ENCODE peak calls at places on chromosomes 1 and 21, in eight cellular contexts. One of them, this sample, is unnamed.

GRCh38 chr1:118963456-118964430 is 24.4 kb downstream of the TBX15 start:
- DNase-seq in colonic mucosa: no peak
- DNase-seq in amygdala: no peak
- DNase-seq in A549: no peak
- DNase-seq in fibroblast of lung: peak; percentile 30
- DNase-seq in T follicular helper cell: no peak
- DNase-seq in PC-3: peak; percentile 35
- DNase-seq in naive thymus-derived CD8-positive, alpha-beta T cell: no peak
- DNase-seq in this sample: no peak

GRCh38 chr1:168635129-168635528 is 58.7 kb downstream of the XCL1 start:
- DNase-seq in colonic mucosa: no peak
- DNase-seq in amygdala: no peak
- DNase-seq in A549: no peak
- DNase-seq in fibroblast of lung: no peak
- DNase-seq in T follicular helper cell: no peak
- DNase-seq in PC-3: peak; percentile 28
- DNase-seq in naive thymus-derived CD8-positive, alpha-beta T cell: no peak
- DNase-seq in this sample: no peak

GRCh38 chr1:232422901-232423300 is 207.0 kb downstream of the SIPA1L2 start:
- DNase-seq in colonic mucosa: no peak
- DNase-seq in amygdala: no peak
- DNase-seq in A549: no peak
- DNase-seq in fibroblast of lung: no peak
- DNase-seq in T follicular helper cell: no peak
- DNase-seq in PC-3: peak; percentile 76
- DNase-seq in naive thymus-derived CD8-positive, alpha-beta T cell: no peak
- DNase-seq in this sample: no peak

GRCh38 chr1:26356106-26356505 is 2.2 kb upstream of the CRYBG2 start:
- DNase-seq in colonic mucosa: no peak
- DNase-seq in amygdala: no peak
- DNase-seq in A549: no peak
- DNase-seq in fibroblast of lung: no peak
- DNase-seq in T follicular helper cell: no peak
- DNase-seq in PC-3: no peak
- DNase-seq in naive thymus-derived CD8-positive, alpha-beta T cell: no peak
- DNase-seq in this sample: no peak

GRCh38 chr1:30248774-30249173 is 474.6 kb downstream of the MATN1 start:
- DNase-seq in colonic mucosa: no peak
- DNase-seq in amygdala: no peak
- DNase-seq in A549: no peak
- DNase-seq in fibroblast of lung: no peak
- DNase-seq in T follicular helper cell: no peak
- DNase-seq in PC-3: no peak
- DNase-seq in naive thymus-derived CD8-positive, alpha-beta T cell: no peak
- DNase-seq in this sample: no peak

GRCh38 chr1:22329171-22329540 is 122.5 kb upstream of the ZBTB40 start:
- DNase-seq in colonic mucosa: no peak
- DNase-seq in amygdala: no peak
- DNase-seq in A549: no peak
- DNase-seq in fibroblast of lung: no peak
- DNase-seq in T follicular helper cell: no peak
- DNase-seq in PC-3: no peak
- DNase-seq in naive thymus-derived CD8-positive, alpha-beta T cell: no peak
- DNase-seq in this sample: no peak

GRCh38 chr1:3237994-3238704 is 169.1 kb downstream of the PRDM16 start:
- DNase-seq in colonic mucosa: no peak
- DNase-seq in amygdala: no peak
- DNase-seq in A549: no peak
- DNase-seq in fibroblast of lung: no peak
- DNase-seq in T follicular helper cell: no peak
- DNase-seq in PC-3: no peak
- DNase-seq in naive thymus-derived CD8-positive, alpha-beta T cell: no peak
- DNase-seq in this sample: no peak

GRCh38 chr1:156854634-156855033 is 4.3 kb downstream of the INSRR start:
- DNase-seq in colonic mucosa: no peak
- DNase-seq in amygdala: no peak
- DNase-seq in A549: no peak
- DNase-seq in fibroblast of lung: no peak
- DNase-seq in T follicular helper cell: no peak
- DNase-seq in PC-3: no peak
- DNase-seq in naive thymus-derived CD8-positive, alpha-beta T cell: no peak
- DNase-seq in this sample: no peak

GRCh38 chr1:27509127-27510080 is 19.4 kb upstream of the WASF2 start:
- DNase-seq in colonic mucosa: peak; percentile 80
- DNase-seq in amygdala: no peak
- DNase-seq in A549: no peak
- DNase-seq in fibroblast of lung: no peak
- DNase-seq in T follicular helper cell: no peak
- DNase-seq in PC-3: no peak
- DNase-seq in naive thymus-derived CD8-positive, alpha-beta T cell: no peak
- DNase-seq in this sample: no peak

GRCh38 chr1:8910331-8910730 is 31.8 kb upstream of the ENO1 start:
- DNase-seq in colonic mucosa: no peak
- DNase-seq in amygdala: no peak
- DNase-seq in A549: no peak
- DNase-seq in fibroblast of lung: no peak
- DNase-seq in T follicular helper cell: no peak
- DNase-seq in PC-3: no peak
- DNase-seq in naive thymus-derived CD8-positive, alpha-beta T cell: no peak
- DNase-seq in this sample: no peak

GRCh38 chr1:187203257-187203656 is 374.5 kb downstream of the PLA2G4A start:
- DNase-seq in colonic mucosa: no peak
- DNase-seq in amygdala: no peak
- DNase-seq in A549: peak; percentile 3
- DNase-seq in fibroblast of lung: peak; percentile 75
- DNase-seq in T follicular helper cell: no peak
- DNase-seq in PC-3: peak; percentile 73
- DNase-seq in naive thymus-derived CD8-positive, alpha-beta T cell: no peak
- DNase-seq in this sample: no peak

GRCh38 chr1:232226197-232226681 is 403.7 kb downstream of the SIPA1L2 start:
- DNase-seq in colonic mucosa: no peak
- DNase-seq in amygdala: no peak
- DNase-seq in A549: no peak
- DNase-seq in fibroblast of lung: peak; percentile 81
- DNase-seq in T follicular helper cell: no peak
- DNase-seq in PC-3: peak; percentile 97
- DNase-seq in naive thymus-derived CD8-positive, alpha-beta T cell: no peak
- DNase-seq in this sample: no peak

GRCh38 chr1:230639714-230640209 is 2.5 kb upstream of the COG2 start:
- DNase-seq in colonic mucosa: no peak
- DNase-seq in amygdala: no peak
- DNase-seq in A549: no peak
- DNase-seq in fibroblast of lung: no peak
- DNase-seq in T follicular helper cell: no peak
- DNase-seq in PC-3: no peak
- DNase-seq in naive thymus-derived CD8-positive, alpha-beta T cell: no peak
- DNase-seq in this sample: no peak

GRCh38 chr1:233022246-233022645 is 71.8 kb downstream of the NTPCR start:
- DNase-seq in colonic mucosa: no peak
- DNase-seq in amygdala: no peak
- DNase-seq in A549: no peak
- DNase-seq in fibroblast of lung: no peak
- DNase-seq in T follicular helper cell: no peak
- DNase-seq in PC-3: no peak
- DNase-seq in naive thymus-derived CD8-positive, alpha-beta T cell: no peak
- DNase-seq in this sample: no peak

GRCh38 chr21:17468698-17469097 is 44.1 kb upstream of the CXADR start:
- DNase-seq in colonic mucosa: no peak
- DNase-seq in amygdala: no peak
- DNase-seq in A549: no peak
- DNase-seq in fibroblast of lung: no peak
- DNase-seq in T follicular helper cell: no peak
- DNase-seq in PC-3: no peak
- DNase-seq in naive thymus-derived CD8-positive, alpha-beta T cell: no peak
- DNase-seq in this sample: no peak